ENCODE peak calls at places on chromosomes 1 and 21, in nine cellular contexts. Y is H1, V is thyroid gland, P is adrenal gland, M is OCI-LY7, Z is left ventricle myocardium inferior, W is ovary, E is upper lobe of left lung, B is tibial artery. F is an unnamed sample.

GRCh38 chr1:75123756-75124155 is 10.4 kb upstream of the LHX8 start:
- DNase-seq in Y (no peak), V (no peak), P (no peak), M (no peak), Z (no peak), W (no peak), E (no peak), B (no peak), F (no peak)

GRCh38 chr1:47564570-47564969 is 126.7 kb downstream of the FOXD2 start:
- DNase-seq in Y (no peak), V (no peak), P (no peak), M (no peak), Z (no peak), W (no peak), E (no peak), B (no peak), F (no peak)

GRCh38 chr1:7149080-7149838 is 364.0 kb downstream of the CAMTA1 start:
- DNase-seq in Y (peak; percentile 62), V (peak; percentile 87), P (no peak), M (no peak), Z (peak; percentile 78), W (peak; percentile 34), E (peak; percentile 87), B (no peak), F (no peak)

GRCh38 chr1:232726048-232726779 is 79.0 kb upstream of the MAP10 start:
- DNase-seq in Y (peak; percentile 47), V (no peak), P (no peak), M (no peak), Z (no peak), W (no peak), E (no peak), B (no peak), F (no peak)

GRCh38 chr1:30778156-30778978 is 20.8 kb upstream of the LAPTM5 start:
- DNase-seq in Y (no peak), V (peak; percentile 86), P (peak; percentile 96), M (no peak), Z (no peak), W (no peak), E (no peak), B (no peak), F (no peak)

GRCh38 chr1:19203440-19203839 is 6.6 kb downstream of the UBR4 start:
- DNase-seq in Y (no peak), V (peak; percentile 17), P (peak; percentile 71), M (no peak), Z (no peak), W (no peak), E (no peak), B (peak; percentile 47), F (no peak)

GRCh38 chr1:168894397-168894796 is 165.4 kb upstream of the DPT start:
- DNase-seq in Y (no peak), V (no peak), P (no peak), M (no peak), Z (no peak), W (no peak), E (no peak), B (no peak), F (no peak)

GRCh38 chr1:25806418-25806817 is 6.4 kb downstream of the SELENON start:
- DNase-seq in Y (no peak), V (no peak), P (no peak), M (no peak), Z (peak; percentile 36), W (peak; percentile 63), E (no peak), B (no peak), F (no peak)

GRCh38 chr1:60103186-60103585 is 29.6 kb upstream of the C1orf87 start:
- DNase-seq in Y (no peak), V (no peak), P (no peak), M (no peak), Z (no peak), W (no peak), E (no peak), B (no peak), F (no peak)

GRCh38 chr21:45580576-45581321 is 38.5 kb upstream of the SLC19A1 start:
- DNase-seq in Y (peak; percentile 45), V (no peak), P (no peak), M (no peak), Z (no peak), W (no peak), E (peak; percentile 67), B (no peak), F (no peak)

GRCh38 chr1:94156226-94156625 is 35.3 kb upstream of the ABCA4 start:
- DNase-seq in Y (no peak), V (no peak), P (no peak), M (no peak), Z (no peak), W (no peak), E (no peak), B (no peak), F (no peak)

GRCh38 chr21:41032536-41032935 is 135.4 kb upstream of the BACE2 start:
- DNase-seq in Y (no peak), V (no peak), P (no peak), M (no peak), Z (no peak), W (no peak), E (no peak), B (no peak), F (no peak)

GRCh38 chr1:231053493-231054162 is 13.6 kb upstream of the FAM89A start:
- DNase-seq in Y (no peak), V (peak; percentile 33), P (peak; percentile 90), M (no peak), Z (no peak), W (peak; percentile 48), E (no peak), B (no peak), F (no peak)

GRCh38 chr1:234925440-234926251 is 203.0 kb downstream of the TOMM20 start:
- DNase-seq in Y (no peak), V (peak; percentile 58), P (peak; percentile 75), M (peak; percentile 14), Z (no peak), W (no peak), E (no peak), B (no peak), F (no peak)

GRCh38 chr1:6638226-6638625 is 13.6 kb downstream of the THAP3 start:
- DNase-seq in Y (no peak), V (peak; percentile 32), P (peak; percentile 92), M (no peak), Z (peak; percentile 87), W (peak; percentile 88), E (peak; percentile 82), B (peak; percentile 95), F (peak; percentile 94)

GRCh38 chr1:119782541-119783338 is 14.0 kb upstream of the HMGCS2 start:
- DNase-seq in Y (peak; percentile 35), V (no peak), P (no peak), M (no peak), Z (no peak), W (no peak), E (no peak), B (no peak), F (no peak)

GRCh38 chr1:212401838-212402582 is 12.7 kb downstream of the PACC1 start:
- DNase-seq in Y (no peak), V (no peak), P (no peak), M (no peak), Z (no peak), W (no peak), E (no peak), B (no peak), F (no peak)

GRCh38 chr1:12087797-12088314 is 24.8 kb downstream of the TNFRSF8 start:
- DNase-seq in Y (no peak), V (no peak), P (no peak), M (no peak), Z (no peak), W (no peak), E (no peak), B (no peak), F (no peak)

GRCh38 chr1:108327534-108328462 is 83.9 kb upstream of the NBPF4 start:
- DNase-seq in Y (peak; percentile 53), V (no peak), P (no peak), M (no peak), Z (no peak), W (no peak), E (no peak), B (no peak), F (no peak)
- TF ChIP-seq CTCF in Y (peak; percentile 66), V (no peak), P (no peak), M (peak; percentile 23), Z (no peak), W (no peak), E (no peak), B (no peak), F (no peak)

GRCh38 chr1:183073320-183073719 is 50.1 kb downstream of the LAMC1 start:
- DNase-seq in Y (no peak), V (peak; percentile 47), P (no peak), M (no peak), Z (no peak), W (no peak), E (no peak), B (no peak), F (no peak)
- H3K4me1 ChIP-seq in Y (no peaks in the 10 kb centered on the region), V (peaks cover 79% of the 10 kb centered on the region), P (peaks cover 34% of the 10 kb centered on the region), M (peaks cover 41% of the 10 kb centered on the region), Z (peaks cover 99% of the 10 kb centered on the region), W (peaks cover 9% of the 10 kb centered on the region), E (peaks cover 40% of the 10 kb centered on the region), B (peaks cover 100% of the 10 kb centered on the region), F (peaks cover 77% of the 10 kb centered on the region)

DNA sequence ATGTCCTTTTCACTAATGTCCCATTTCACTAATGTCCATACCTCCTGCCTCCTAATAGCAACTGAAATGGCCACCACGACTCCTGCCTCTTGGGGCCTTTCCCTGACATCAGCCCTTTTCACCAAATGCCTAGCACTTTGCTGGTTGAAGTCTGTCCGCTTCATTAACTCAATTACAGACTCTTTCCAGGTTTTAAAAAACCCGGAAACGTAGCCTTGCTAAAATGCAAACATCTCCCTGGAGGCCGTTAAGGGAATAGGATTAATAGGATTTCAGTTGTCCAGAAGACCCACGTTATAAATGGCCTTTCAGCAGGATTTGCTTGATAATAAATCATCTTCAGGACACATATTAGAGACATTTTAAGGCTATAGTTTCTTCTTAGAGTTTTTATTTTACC is 25.7 kb upstream of the ERO1B start:
- DNase-seq in Y (no peak), V (no peak), P (no peak), M (no peak), Z (no peak), W (no peak), E (no peak), B (no peak), F (no peak)
- TF ChIP-seq CTCF in Y (no peak), V (no peak), P (no peak), M (no peak), Z (no peak), W (no peak), E (no peak), B (no peak), F (no peak)

GRCh38 chr1:23456226-23456625 is 27.8 kb downstream of the ASAP3 start:
- DNase-seq in Y (no peak), V (no peak), P (no peak), M (no peak), Z (no peak), W (no peak), E (no peak), B (no peak), F (no peak)

GRCh38 chr1:23451452-23451851 is 26.9 kb upstream of the TCEA3 start:
- DNase-seq in Y (no peak), V (peak; percentile 82), P (no peak), M (no peak), Z (no peak), W (no peak), E (no peak), B (no peak), F (no peak)

GRCh38 chr1:23450894-23451293 is 26.3 kb upstream of the TCEA3 start:
- DNase-seq in Y (no peak), V (no peak), P (no peak), M (no peak), Z (no peak), W (no peak), E (no peak), B (no peak), F (no peak)

GRCh38 chr1:23452011-23452411 is 27.5 kb upstream of the TCEA3 start:
- DNase-seq in Y (no peak), V (peak; percentile 97), P (peak; percentile 84), M (no peak), Z (no peak), W (no peak), E (no peak), B (no peak), F (no peak)

GRCh38 chr1:23453455-23454000 is 29.0 kb upstream of the TCEA3 start:
- DNase-seq in Y (no peak), V (no peak), P (no peak), M (no peak), Z (no peak), W (no peak), E (no peak), B (no peak), F (no peak)
- H3K4me1 ChIP-seq in Y (no peaks in the 10 kb centered on the region), V (peaks cover 63% of the 10 kb centered on the region), P (peaks cover 6% of the 10 kb centered on the region), M (no peaks in the 10 kb centered on the region), Z (peaks cover 34% of the 10 kb centered on the region), W (peaks cover 10% of the 10 kb centered on the region), E (peaks cover 23% of the 10 kb centered on the region), B (peaks cover 10% of the 10 kb centered on the region), F (peaks cover 39% of the 10 kb centered on the region)